ENCODE peak calls at places on chromosomes 13 and 19, in seven cellular contexts. V is K562; W is CD8-positive, alpha-beta T cell; J is fibroblast of lung; S is tibial nerve; F is AG09319; R is omental fat pad. A is an unnamed sample.

GRCh38 chr13:40072663-40073120 is 417.2 kb downstream of the COG6 start:
- DNase-seq in V (no peak), W (no peak), J (no peak), S (no peak), F (no peak), R (no peak), A (no peak)

GRCh38 chr13:33322965-33323668 is 37.6 kb upstream of the STARD13 start:
- DNase-seq in V (no peak), W (no peak), J (no peak), S (no peak), F (no peak), R (no peak), A (no peak)

GRCh38 chr13:114126789-114127472 is 5.5 kb downstream of the RASA3 start:
- DNase-seq in V (no peak), W (no peak), J (no peak), S (no peak), F (no peak), R (no peak), A (no peak)

GRCh38 chr19:8451885-8452284 is 7.1 kb downstream of the HNRNPM start:
- DNase-seq in V (no peak), W (no peak), J (peak), S (no peak), F (no peak), R (no peak), A (peak)

GRCh38 chr13:28574617-28575142 is 79.8 kb upstream of the FLT1 start:
- DNase-seq in V (peak), W (no peak), J (peak), S (no peak), F (peak), R (no peak), A (peak)

GRCh38 chr19:49155830-49156346 is 692 bp upstream of the HRC start:
- DNase-seq in V (peak), W (no peak), J (no peak), S (no peak), F (no peak), R (no peak), A (no peak)

GRCh38 chr19:11807099-11807380 is 7.0 kb upstream of the ZNF440 start:
- DNase-seq in V (no peak), W (no peak), J (no peak), S (no peak), F (no peak), R (no peak), A (no peak)

GRCh38 chr13:105991622-105992254 is 543.7 kb downstream of the EFNB2 start:
- DNase-seq in V (no peak), W (no peak), J (peak), S (peak), F (no peak), R (no peak), A (peak)

GRCh38 chr13:110330491-110331001 is 23.5 kb downstream of the COL4A2 start:
- DNase-seq in V (no peak), W (no peak), J (peak), S (no peak), F (no peak), R (no peak), A (no peak)

GRCh38 chr19:8116437-8117293 is 32.7 kb downstream of the FBN3 start:
- DNase-seq in V (no peak), W (no peak), J (no peak), S (no peak), F (no peak), R (no peak), A (no peak)

GRCh38 chr19:19627442-19627715 is 641 bp downstream of the LPAR2 start:
- DNase-seq in V (no peak), W (no peak), J (no peak), S (no peak), F (no peak), R (no peak), A (no peak)

GRCh38 chr13:51453308-51453958 is 597 bp upstream of the INTS6 start:
- DNase-seq in V (peak), W (peak), J (no peak), S (peak), F (no peak), R (peak), A (peak)

GRCh38 chr13:98653471-98653985 is 76.6 kb upstream of the STK24 start:
- DNase-seq in V (peak), W (peak), J (peak), S (peak), F (peak), R (peak), A (no peak)

GRCh38 chr19:52735734-52736133 is 890 bp upstream of the ZNF611 start:
- DNase-seq in V (no peak), W (no peak), J (no peak), S (peak), F (no peak), R (peak), A (peak)

GRCh38 chr13:22967669-22968068 is 213.1 kb upstream of the SGCG start:
- DNase-seq in V (no peak), W (no peak), J (no peak), S (no peak), F (no peak), R (no peak), A (no peak)

GRCh38 chr13:27622102-27622820 is 569 bp downstream of the POLR1D start:
- DNase-seq in V (no peak), W (no peak), J (peak), S (no peak), F (no peak), R (no peak), A (no peak)

GRCh38 chr19:48741222-48741999 is 1.0 kb upstream of the RASIP1 start:
- DNase-seq in V (peak), W (no peak), J (no peak), S (no peak), F (no peak), R (no peak), A (no peak)

GRCh38 chr19:55172741-55173140 is 6.3 kb upstream of the DNAAF3 start:
- DNase-seq in V (no peak), W (no peak), J (peak), S (no peak), F (no peak), R (no peak), A (no peak)

GRCh38 chr13:112098699-112099098 is 31.8 kb downstream of the SOX1 start:
- DNase-seq in V (no peak), W (no peak), J (no peak), S (no peak), F (no peak), R (no peak), A (no peak)

GRCh38 chr13:50969691-50970090 is 60.1 kb downstream of the RNASEH2B start:
- DNase-seq in V (no peak), W (no peak), J (peak), S (no peak), F (no peak), R (no peak), A (no peak)

GRCh38 chr19:42516771-42517170 is 11.5 kb downstream of the CEACAM1 start:
- DNase-seq in V (no peak), W (no peak), J (no peak), S (no peak), F (no peak), R (no peak), A (no peak)

GRCh38 chr19:55452381-55453325 is 8.8 kb downstream of the ISOC2 start:
- DNase-seq in V (peak), W (no peak), J (peak), S (peak), F (no peak), R (no peak), A (no peak)

GRCh38 chr13:75226092-75226491 is 255.9 kb downstream of the TBC1D4 start:
- DNase-seq in V (peak), W (no peak), J (no peak), S (no peak), F (no peak), R (no peak), A (peak)

GRCh38 chr19:12997225-12997966 is 2.1 kb downstream of the NFIX start:
- DNase-seq in V (no peak), W (no peak), J (no peak), S (no peak), F (no peak), R (no peak), A (no peak)

GRCh38 chr19:17811681-17812080 is 9.6 kb downstream of the INSL3 start:
- DNase-seq in V (no peak), W (no peak), J (no peak), S (no peak), F (no peak), R (no peak), A (no peak)

GRCh38 chr19:17610384-17610783 is 54.9 kb downstream of the COLGALT1 start:
- DNase-seq in V (peak), W (no peak), J (peak), S (no peak), F (no peak), R (no peak), A (no peak)

GRCh38 chr19:10137751-10138682 is 18.3 kb upstream of the EIF3G start:
- DNase-seq in V (no peak), W (no peak), J (no peak), S (no peak), F (no peak), R (no peak), A (no peak)

GRCh38 chr19:33621811-33622504 is at the start of gene CHST8:
- DNase-seq in V (peak), W (no peak), J (no peak), S (no peak), F (no peak), R (no peak), A (no peak)

GRCh38 chr19:33580026-33580644 is 41.6 kb upstream of the CHST8 start:
- DNase-seq in V (no peak), W (no peak), J (no peak), S (no peak), F (no peak), R (no peak), A (no peak)

GRCh38 chr13:40626566-40626965 is 39.9 kb downstream of the FOXO1 start:
- DNase-seq in V (no peak), W (no peak), J (no peak), S (no peak), F (no peak), R (no peak), A (no peak)

GRCh38 chr19:29743681-29744080 is 28.6 kb upstream of the C19orf12 start:
- DNase-seq in V (no peak), W (no peak), J (no peak), S (no peak), F (no peak), R (no peak), A (no peak)

GRCh38 chr19:29741776-29742175 is 26.7 kb upstream of the C19orf12 start:
- DNase-seq in V (no peak), W (no peak), J (no peak), S (no peak), F (no peak), R (no peak), A (no peak)

GRCh38 chr19:29748996-29749395 is 33.9 kb upstream of the C19orf12 start:
- DNase-seq in V (no peak), W (no peak), J (no peak), S (no peak), F (no peak), R (no peak), A (no peak)

GRCh38 chr19:29741226-29741625 is 26.2 kb upstream of the C19orf12 start:
- DNase-seq in V (no peak), W (no peak), J (no peak), S (no peak), F (no peak), R (no peak), A (no peak)

GRCh38 chr19:29745253-29745652 is 30.2 kb upstream of the C19orf12 start:
- DNase-seq in V (peak), W (no peak), J (no peak), S (no peak), F (no peak), R (no peak), A (no peak)
- TF ChIP-seq CTCF in V (peak), W (no peak), J (no peak), S (no peak), F (no peak), R (no peak), A (peak)

DNA sequence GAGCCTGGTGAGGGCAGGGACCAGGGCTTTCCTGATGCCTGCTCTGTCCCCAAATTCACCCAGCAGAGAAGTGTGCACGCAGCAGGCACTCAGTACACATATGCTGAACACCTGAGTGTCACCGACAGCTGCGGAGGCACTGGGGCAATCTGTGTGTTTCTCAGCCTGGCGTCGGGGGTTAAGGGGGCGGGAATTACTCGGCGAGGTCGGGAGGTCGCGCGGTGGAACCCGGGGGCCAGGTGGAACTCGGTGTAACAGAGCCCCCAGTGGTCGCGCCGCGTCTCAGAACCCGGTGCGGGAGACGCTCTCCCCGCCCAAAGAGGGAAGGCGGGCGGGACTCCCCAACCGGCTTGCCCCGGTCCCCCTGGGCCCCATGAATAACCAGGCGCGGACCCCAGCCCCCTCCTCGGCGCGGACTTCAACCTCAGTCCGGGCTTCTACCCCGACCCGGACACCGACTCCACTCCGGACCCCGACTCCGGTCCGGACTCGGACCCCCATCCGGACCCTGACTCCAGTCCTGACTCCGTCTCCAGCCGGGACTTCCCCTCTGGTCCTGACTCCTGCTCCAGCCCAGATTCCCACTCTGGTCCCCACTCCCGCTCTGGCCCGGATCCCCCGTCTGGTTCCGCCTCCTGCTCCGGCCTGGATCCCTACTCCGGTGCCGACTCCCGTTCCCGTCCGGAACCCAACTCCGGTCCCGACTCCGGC is at the start of gene SELENOV:
- DNase-seq in V (no peak), W (no peak), J (no peak), S (no peak), F (no peak), R (no peak), A (no peak)
- TF ChIP-seq CTCF in V (no peak), W (no peak), J (no peak), S (no peak), F (no peak), R (no peak), A (no peak)

DNA sequence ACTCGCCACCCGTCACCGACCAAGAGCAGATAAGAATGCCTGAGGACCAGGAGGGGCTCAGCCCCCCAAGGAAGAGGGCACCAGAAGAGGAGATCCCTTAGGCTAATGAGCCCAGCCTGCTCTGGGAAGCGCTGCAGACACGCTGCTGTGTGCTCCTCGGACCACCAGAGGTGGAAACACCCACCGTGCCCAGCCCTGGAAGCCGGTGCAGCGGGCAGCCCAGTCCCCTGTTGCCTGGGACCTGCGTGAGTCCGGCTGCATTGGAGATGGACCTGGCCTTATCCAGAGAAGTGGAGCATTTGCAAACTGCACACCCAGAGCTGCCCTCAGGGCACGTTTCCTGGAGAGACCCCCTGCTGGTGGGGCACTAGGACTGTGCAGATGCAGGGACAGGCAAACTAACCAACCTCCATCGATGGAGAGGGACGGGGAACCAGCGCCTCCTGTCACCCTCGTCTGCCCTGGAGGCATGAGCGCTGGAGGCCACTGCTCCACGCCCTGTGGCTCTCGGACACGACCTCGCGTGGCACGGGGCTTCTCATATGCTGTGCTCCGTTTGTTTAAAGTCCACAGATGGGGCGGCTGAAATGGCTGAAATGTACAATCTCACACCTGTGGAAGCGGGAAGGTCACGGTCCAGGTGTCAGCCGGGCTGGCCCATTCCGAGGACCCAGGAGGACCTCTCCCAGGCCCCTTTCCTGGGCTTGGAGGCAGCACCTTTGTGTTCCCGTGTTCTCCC is 153.9 kb downstream of the KDM4B start:
- DNase-seq in V (no peak), W (no peak), J (no peak), S (no peak), F (no peak), R (no peak), A (no peak)
- TF ChIP-seq CTCF in V (no peak), W (no peak), J (no peak), S (no peak), F (no peak), R (no peak), A (peak)

GRCh38 chr19:50759886-50760285 is 10.4 kb upstream of the GPR32 start:
- DNase-seq in V (peak), W (no peak), J (peak), S (no peak), F (no peak), R (no peak), A (no peak)
- TF ChIP-seq CTCF in V (no peak), W (no peak), J (no peak), S (no peak), F (no peak), R (no peak), A (no peak)

GRCh38 chr13:71218960-71219359 is 648.0 kb downstream of the DACH1 start:
- DNase-seq in V (no peak), W (no peak), J (no peak), S (no peak), F (no peak), R (no peak), A (no peak)
- TF ChIP-seq CTCF in V (no peak), W (no peak), J (no peak), S (no peak), F (no peak), R (no peak), A (peak)